ENCODE peak calls at places on chromosomes 12 and 14, in four cellular contexts. R is GM23338, H is HepG2, A is K562. Y is an unnamed sample.

GRCh38 chr12:110247340-110248095 is 33.5 kb upstream of the ATP2A2 start:
- DNase-seq in R (no peak), H (peak), A (no peak), Y (no peak)

GRCh38 chr12:95687937-95688336 is 102.6 kb downstream of the NTN4 start:
- DNase-seq in R (no peak), H (no peak), A (no peak), Y (no peak)

GRCh38 chr14:42353315-42353714 is 746.6 kb downstream of the LRFN5 start:
- DNase-seq in R (no peak), H (no peak), A (no peak), Y (no peak)

GRCh38 chr12:7642876-7643309 is 22.8 kb downstream of the APOBEC1 start:
- DNase-seq in R (peak), H (peak), A (no peak), Y (no peak)

GRCh38 chr14:99725774-99726537 is 41.9 kb downstream of the CYP46A1 start:
- DNase-seq in R (no peak), H (no peak), A (no peak), Y (no peak)

GRCh38 chr14:71465316-71465715 is 466.9 kb upstream of the RGS6 start:
- DNase-seq in R (no peak), H (no peak), A (no peak), Y (no peak)

GRCh38 chr14:99038401-99038800 is 233.6 kb downstream of the BCL11B start:
- DNase-seq in R (no peak), H (no peak), A (no peak), Y (no peak)

GRCh38 chr12:79925492-79925891 is 9.4 kb downstream of the PPP1R12A start:
- DNase-seq in R (no peak), H (no peak), A (no peak), Y (no peak)

GRCh38 chr14:51093371-51094281 is 1.3 kb downstream of the TRIM9 start:
- DNase-seq in R (peak), H (no peak), A (no peak), Y (no peak)

GRCh38 chr14:70934502-70935134 is 27.4 kb downstream of the PCNX1 start:
- DNase-seq in R (no peak), H (peak), A (no peak), Y (peak)

GRCh38 chr12:124316257-124316656 is 21.4 kb downstream of the RFLNA start:
- DNase-seq in R (no peak), H (no peak), A (no peak), Y (no peak)

GRCh38 chr12:57637364-57637763 is 4.4 kb upstream of the B4GALNT1 start:
- DNase-seq in R (no peak), H (no peak), A (no peak), Y (no peak)

GRCh38 chr12:41819948-41820347 is 324.7 kb downstream of the GXYLT1 start:
- DNase-seq in R (no peak), H (no peak), A (no peak), Y (no peak)

GRCh38 chr12:130491421-130492357 is 154.0 kb downstream of the PIWIL1 start:
- DNase-seq in R (no peak), H (no peak), A (no peak), Y (no peak)

GRCh38 chr14:67187826-67188225 is 1.4 kb upstream of the GARIN2 start:
- DNase-seq in R (no peak), H (no peak), A (no peak), Y (no peak)

GRCh38 chr12:19039515-19039914 is 90.0 kb upstream of the PLEKHA5 start:
- DNase-seq in R (no peak), H (no peak), A (no peak), Y (no peak)

GRCh38 chr12:40158592-40159111 is 52.8 kb upstream of the SLC2A13 start:
- DNase-seq in R (no peak), H (no peak), A (no peak), Y (no peak)

GRCh38 chr14:99545574-99545973 is 58.4 kb downstream of the CCDC85C start:
- DNase-seq in R (no peak), H (no peak), A (no peak), Y (no peak)

DNA sequence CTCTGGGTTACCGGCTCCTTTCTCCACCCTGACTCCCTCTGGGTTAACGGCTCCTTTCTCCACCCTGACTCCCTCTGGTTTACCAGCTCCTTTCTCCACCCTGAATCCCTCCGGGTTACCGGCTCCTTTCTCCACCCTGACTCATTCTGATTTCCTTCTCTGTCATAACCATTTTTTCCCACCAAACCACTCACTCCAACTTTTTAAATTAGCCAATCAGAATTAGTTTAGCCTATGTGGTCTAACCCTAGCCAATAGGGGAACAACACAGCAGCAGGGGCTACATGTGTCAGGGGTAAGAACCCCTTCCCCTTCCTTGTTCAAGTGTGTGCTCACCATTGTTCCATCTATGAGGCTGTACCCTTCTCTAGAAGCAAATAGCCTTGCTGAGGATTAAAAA is 98.4 kb upstream of the RBM19 start:
- DNase-seq in R (no peak), H (no peak), A (no peak), Y (no peak)
- TF ChIP-seq JUNB in R (no peak), H (no peak), A (no peak), Y (no peak)

GRCh38 chr12:55741978-55742377 is 944 bp upstream of the GDF11 start:
- DNase-seq in R (no peak), H (no peak), A (no peak), Y (no peak)

GRCh38 chr12:55745361-55746146 is 2.6 kb downstream of the GDF11 start:
- DNase-seq in R (peak), H (peak), A (peak), Y (no peak)

GRCh38 chr12:55743967-55744931 is 1.3 kb downstream of the GDF11 start:
- DNase-seq in R (no peak), H (no peak), A (peak), Y (no peak)

GRCh38 chr12:55742719-55743130 is at the start of gene GDF11:
- DNase-seq in R (peak), H (peak), A (no peak), Y (no peak)

DNA sequence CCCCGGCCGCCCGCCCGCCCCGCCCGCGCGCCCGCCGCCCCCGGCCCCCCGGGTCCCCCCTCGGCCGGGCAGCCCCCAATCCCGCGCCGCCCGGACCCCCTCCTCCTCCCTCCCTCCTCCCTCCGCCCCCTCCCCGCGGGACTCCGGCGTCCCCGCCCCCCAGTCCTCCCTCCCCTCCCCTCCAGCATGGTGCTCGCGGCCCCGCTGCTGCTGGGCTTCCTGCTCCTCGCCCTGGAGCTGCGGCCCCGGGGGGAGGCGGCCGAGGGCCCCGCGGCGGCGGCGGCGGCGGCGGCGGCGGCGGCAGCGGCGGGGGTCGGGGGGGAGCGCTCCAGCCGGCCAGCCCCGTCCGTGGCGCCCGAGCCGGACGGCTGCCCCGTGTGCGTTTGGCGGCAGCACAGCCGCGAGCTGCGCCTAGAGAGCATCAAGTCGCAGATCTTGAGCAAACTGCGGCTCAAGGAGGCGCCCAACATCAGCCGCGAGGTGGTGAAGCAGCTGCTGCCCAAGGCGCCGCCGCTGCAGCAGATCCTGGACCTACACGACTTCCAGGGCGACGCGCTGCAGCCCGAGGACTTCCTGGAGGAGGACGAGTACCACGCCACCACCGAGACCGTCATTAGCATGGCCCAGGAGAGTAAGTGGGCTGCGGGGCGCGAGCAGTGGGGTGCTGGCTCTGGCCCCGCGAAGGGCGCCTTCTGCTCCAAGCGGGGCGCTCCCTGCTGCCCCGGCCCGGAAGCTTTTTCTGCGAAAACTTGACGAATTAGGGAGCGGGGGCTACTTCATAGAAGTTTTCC is 404 bp downstream of the GDF11 start:
- DNase-seq in R (peak), H (no peak), A (peak), Y (no peak)
- H2AFZ ChIP-seq in R (no peak), H (no peak), A (peak), Y (peak)

GRCh38 chr12:46774011-46774633 is 51.7 kb downstream of the SLC38A4 start:
- DNase-seq in R (no peak), H (no peak), A (no peak), Y (no peak)
- TF ChIP-seq JUNB in R (no peak), H (no peak), A (no peak), Y (no peak)

GRCh38 chr12:23472329-23472971 is 477.0 kb downstream of the SOX5 start:
- DNase-seq in R (peak), H (no peak), A (no peak), Y (no peak)
- H2AFZ ChIP-seq in R (peak), H (no peak), A (peak), Y (no peak)

GRCh38 chr12:52436000-52436827 is 2.0 kb upstream of the KRT75 start:
- DNase-seq in R (no peak), H (no peak), A (no peak), Y (no peak)
- TF ChIP-seq JUNB in R (no peak), H (no peak), A (no peak), Y (no peak)

DNA sequence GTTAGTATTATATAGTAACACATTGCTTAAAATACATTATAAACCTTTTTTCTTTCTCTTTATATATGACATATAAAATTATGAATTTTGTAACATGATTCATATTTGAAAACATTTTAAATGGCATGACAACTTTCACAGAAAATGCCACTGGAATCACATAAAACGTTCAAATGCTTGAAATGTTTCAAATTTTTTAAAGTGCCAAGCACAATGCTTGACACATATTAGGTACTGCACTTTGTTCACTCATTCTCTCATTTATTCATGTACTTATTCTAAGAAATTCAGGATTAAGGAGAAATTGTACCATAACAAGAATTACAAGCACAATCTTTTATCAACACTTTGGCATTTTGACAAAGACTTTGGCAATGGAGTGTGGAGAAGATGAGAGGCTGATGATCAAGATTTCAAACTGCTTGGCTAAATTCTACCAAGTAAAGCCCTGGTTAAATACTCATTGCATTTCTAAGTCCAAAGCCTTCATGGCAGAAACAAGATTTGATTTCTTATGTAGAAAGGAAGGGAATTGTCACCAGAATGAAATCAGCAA is 232.2 kb downstream of the C12orf50 start:
- DNase-seq in R (no peak), H (no peak), A (no peak), Y (no peak)
- H2AFZ ChIP-seq in R (no peak), H (no peak), A (no peak), Y (no peak)

Y was measured in GM12878.